ENCODE peak calls at places on chromosome 3, in eight cellular contexts. W is adrenal gland, T is GM12865, V is A549, C is tibial artery, L is fibroblast of the aortic adventitia, B is HCT116, P is foreskin fibroblast. X is an unnamed sample.

GRCh38 chr3:175606650-175607318 is 747.6 kb downstream of the NAALADL2 start:
- DNase-seq in W (no peak), T (no peak), V (no peak), C (no peak), L (no peak), B (no peak), P (no peak), X (no peak)

GRCh38 chr3:26104856-26105255 is 315.0 kb downstream of the OXSM start:
- DNase-seq in W (no peak), T (no peak), V (no peak), C (no peak), L (no peak), B (no peak), P (no peak), X (no peak)

GRCh38 chr3:57896691-57897090 is 111.5 kb upstream of the FLNB start:
- DNase-seq in W (no peak), T (no peak), V (no peak), C (no peak), L (no peak), B (no peak), P (no peak), X (no peak)

GRCh38 chr3:99780749-99781148 is 36.9 kb upstream of the CMSS1 start:
- DNase-seq in W (no peak), T (no peak), V (no peak), C (no peak), L (no peak), B (no peak), P (no peak), X (peak)

GRCh38 chr3:53707222-53707621 is 139.0 kb downstream of the CHDH start:
- DNase-seq in W (no peak), T (no peak), V (no peak), C (no peak), L (no peak), B (no peak), P (no peak), X (no peak)

GRCh38 chr3:20186600-20187004 is 596 bp upstream of the SGO1 start:
- DNase-seq in W (no peak), T (no peak), V (peak), C (no peak), L (no peak), B (no peak), P (no peak), X (peak)

GRCh38 chr3:135103913-135104312 is 308.9 kb downstream of the EPHB1 start:
- DNase-seq in W (no peak), T (no peak), V (no peak), C (no peak), L (peak), B (no peak), P (no peak), X (no peak)

GRCh38 chr3:97530689-97531088 is 233.9 kb upstream of the ARL6 start:
- DNase-seq in W (no peak), T (no peak), V (no peak), C (no peak), L (no peak), B (no peak), P (no peak), X (no peak)

GRCh38 chr3:185852562-185853135 is 27.8 kb upstream of the IGF2BP2 start:
- DNase-seq in W (no peak), T (no peak), V (no peak), C (no peak), L (peak), B (no peak), P (no peak), X (peak)

GRCh38 chr3:98966434-98966833 is 64.9 kb upstream of the DCBLD2 start:
- DNase-seq in W (no peak), T (peak), V (no peak), C (no peak), L (no peak), B (peak), P (no peak), X (no peak)

GRCh38 chr3:100426029-100426682 is 24.8 kb downstream of the LNP1 start:
- DNase-seq in W (no peak), T (no peak), V (no peak), C (no peak), L (peak), B (no peak), P (no peak), X (no peak)

GRCh38 chr3:43286886-43287301 is 554 bp downstream of the SNRK start:
- DNase-seq in W (peak), T (peak), V (peak), C (no peak), L (no peak), B (no peak), P (no peak), X (peak)

GRCh38 chr3:72973786-72974185 is 22.8 kb upstream of the PPP4R2 start:
- DNase-seq in W (no peak), T (no peak), V (no peak), C (no peak), L (no peak), B (no peak), P (no peak), X (no peak)

GRCh38 chr3:5692446-5692845 is 504.9 kb downstream of the EDEM1 start:
- DNase-seq in W (no peak), T (no peak), V (no peak), C (no peak), L (no peak), B (no peak), P (no peak), X (no peak)

GRCh38 chr3:177977381-177978158 is 558.7 kb upstream of the KCNMB2 start:
- DNase-seq in W (no peak), T (no peak), V (peak), C (no peak), L (peak), B (peak), P (peak), X (peak)

GRCh38 chr3:177835917-177836316 is 638.6 kb upstream of the TBL1XR1 start:
- DNase-seq in W (no peak), T (no peak), V (no peak), C (peak), L (peak), B (no peak), P (peak), X (peak)

GRCh38 chr3:169871129-169871886 is 1.6 kb upstream of the LRRC31 start:
- DNase-seq in W (no peak), T (peak), V (no peak), C (no peak), L (no peak), B (no peak), P (no peak), X (no peak)

GRCh38 chr3:20935791-20936190 is 749.8 kb upstream of the SGO1 start:
- DNase-seq in W (no peak), T (no peak), V (no peak), C (no peak), L (no peak), B (no peak), P (no peak), X (peak)

GRCh38 chr3:36846406-36846805 is 82.1 kb upstream of the DCLK3 start:
- DNase-seq in W (no peak), T (no peak), V (no peak), C (no peak), L (no peak), B (no peak), P (no peak), X (no peak)

GRCh38 chr3:197331131-197331530 is 32.7 kb upstream of the DLG1 start:
- DNase-seq in W (no peak), T (peak), V (no peak), C (no peak), L (no peak), B (peak), P (no peak), X (peak)

GRCh38 chr3:117011687-117012250 is 302.2 kb downstream of the TUSC7 start:
- DNase-seq in W (no peak), T (no peak), V (no peak), C (no peak), L (peak), B (no peak), P (no peak), X (no peak)

GRCh38 chr3:175335229-175335628 is 476.1 kb downstream of the NAALADL2 start:
- DNase-seq in W (no peak), T (no peak), V (no peak), C (no peak), L (no peak), B (no peak), P (no peak), X (peak)

GRCh38 chr3:190345027-190345821 is 23.0 kb upstream of the CLDN1 start:
- DNase-seq in W (peak), T (peak), V (peak), C (no peak), L (peak), B (no peak), P (peak), X (peak)

GRCh38 chr3:32203854-32204253 is 34.6 kb upstream of the CMTM8 start:
- DNase-seq in W (no peak), T (no peak), V (no peak), C (no peak), L (peak), B (no peak), P (peak), X (no peak)

GRCh38 chr3:23916886-23917815 is at the start of the genes NKIRAS1 and RPL15:
- DNase-seq in W (peak), T (peak), V (peak), C (peak), L (peak), B (peak), P (peak), X (peak)
- TF ChIP-seq CTCF in W (peak), T (peak), V (no peak), C (peak), L (peak), B (no peak), P (peak), X (peak)

GRCh38 chr3:123314409-123315270 is 112.9 kb downstream of the SEC22A start:
- DNase-seq in W (no peak), T (no peak), V (no peak), C (no peak), L (no peak), B (no peak), P (no peak), X (no peak)

GRCh38 chr3:123311201-123311600 is 109.5 kb downstream of the SEC22A start:
- DNase-seq in W (no peak), T (no peak), V (no peak), C (no peak), L (no peak), B (no peak), P (no peak), X (no peak)

GRCh38 chr3:123315271-123315595 is 113.5 kb downstream of the SEC22A start:
- DNase-seq in W (no peak), T (no peak), V (no peak), C (no peak), L (no peak), B (no peak), P (no peak), X (no peak)

GRCh38 chr3:123312331-123313265 is 110.9 kb downstream of the SEC22A start:
- DNase-seq in W (no peak), T (no peak), V (no peak), C (no peak), L (no peak), B (no peak), P (no peak), X (peak)

DNA sequence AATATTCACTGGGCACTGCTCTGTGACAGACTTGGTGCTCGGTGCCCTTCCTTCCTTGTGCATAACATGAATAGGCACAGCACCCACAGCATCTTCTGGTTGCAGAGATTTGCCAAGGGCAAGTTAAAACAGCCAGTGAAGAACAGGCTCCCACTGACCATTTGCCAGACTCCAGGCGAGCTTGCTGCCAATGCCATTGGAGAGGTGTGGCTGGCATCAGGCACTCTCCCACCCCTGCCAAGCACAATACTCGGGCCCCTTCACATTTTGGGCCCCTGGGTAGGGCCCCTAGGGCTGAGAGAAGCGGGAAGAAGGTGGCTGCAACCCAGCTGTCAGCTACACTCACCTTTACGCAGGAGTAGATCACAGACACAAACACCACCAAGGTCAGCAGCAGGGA is 112.1 kb downstream of the SEC22A start:
- DNase-seq in W (no peak), T (no peak), V (no peak), C (no peak), L (no peak), B (no peak), P (no peak), X (no peak)
- H3K4me3 ChIP-seq in W (no peak), T (no peak), V (no peak), C (no peak), L (no peak), B (no peak), P (no peak), X (no peak)

GRCh38 chr3:144160627-144161026 is 189.0 kb downstream of the DIPK2A start:
- DNase-seq in W (no peak), T (no peak), V (no peak), C (no peak), L (no peak), B (no peak), P (no peak), X (no peak)
- TF ChIP-seq CTCF in W (no peak), T (no peak), V (no peak), C (no peak), L (no peak), B (no peak), P (no peak), X (no peak)

DNA sequence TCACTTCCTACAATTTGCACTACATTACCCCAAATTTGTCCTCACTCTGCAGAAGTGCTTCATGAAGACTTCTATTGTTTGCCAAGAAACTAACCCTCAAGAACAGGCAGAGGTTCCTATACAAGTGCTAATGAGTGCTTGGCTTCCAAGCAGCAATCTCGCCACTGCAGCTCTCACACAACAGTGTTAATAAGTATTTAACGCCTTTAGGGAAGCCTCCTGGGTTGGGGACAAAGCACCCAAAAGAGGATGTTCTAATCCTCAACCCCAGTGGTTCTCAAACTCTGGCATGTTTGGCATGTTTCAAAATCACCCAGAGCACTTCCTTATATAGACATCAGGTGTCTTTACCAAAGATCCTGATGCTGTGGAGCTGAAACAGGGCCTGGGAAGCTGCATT is 64.6 kb downstream of the ZIC4 start:
- DNase-seq in W (no peak), T (no peak), V (no peak), C (no peak), L (no peak), B (no peak), P (no peak), X (no peak)
- H3K4me3 ChIP-seq in W (no peak), T (no peak), V (no peak), C (no peak), L (no peak), B (no peak), P (no peak), X (no peak)

DNA sequence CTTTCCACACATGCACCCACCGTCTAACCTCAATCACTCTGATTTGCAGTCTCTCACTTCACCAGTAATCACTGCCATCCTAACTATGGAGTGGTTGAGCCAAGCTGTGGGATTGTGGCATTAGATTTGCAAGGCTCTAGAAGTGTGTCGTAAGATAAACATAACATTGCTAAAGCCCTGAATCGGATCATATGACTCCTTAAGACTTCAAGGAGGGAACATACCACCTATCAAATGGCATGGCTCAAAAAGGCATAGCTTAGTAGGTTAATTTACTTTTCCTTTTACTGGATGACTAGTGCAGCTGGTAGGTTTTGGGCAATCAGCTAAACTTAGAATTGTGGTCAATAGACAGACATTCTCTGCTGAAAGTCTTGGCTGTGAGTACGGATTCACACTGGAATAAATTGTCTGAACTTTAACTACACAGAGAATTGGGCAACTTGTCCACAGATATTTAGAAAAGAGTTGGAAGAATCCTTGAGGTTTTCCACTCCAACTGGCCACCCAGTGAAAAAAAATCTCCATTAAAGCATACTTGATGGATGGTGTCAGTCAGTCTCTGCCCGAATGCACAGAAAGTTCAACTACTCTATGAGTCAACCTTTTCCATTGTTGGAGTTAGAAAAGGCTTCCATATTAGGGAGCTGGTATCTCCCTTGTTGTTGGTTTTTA is 476.7 kb upstream of the CBLB start:
- DNase-seq in W (no peak), T (no peak), V (peak), C (no peak), L (peak), B (no peak), P (peak), X (peak)
- TF ChIP-seq CTCF in W (no peak), T (no peak), V (no peak), C (no peak), L (no peak), B (no peak), P (no peak), X (peak)

GRCh38 chr3:44761347-44762169 is at the start of the genes KIAA1143 and KIF15:
- DNase-seq in W (peak), T (peak), V (peak), C (peak), L (peak), B (peak), P (peak), X (peak)

GRCh38 chr3:44764248-44764647 is 2.7 kb downstream of the KIF15 start:
- DNase-seq in W (no peak), T (no peak), V (no peak), C (no peak), L (no peak), B (no peak), P (no peak), X (no peak)

GRCh38 chr3:44762170-44762677 is 630 bp downstream of the KIF15 start:
- DNase-seq in W (no peak), T (peak), V (no peak), C (no peak), L (peak), B (no peak), P (peak), X (peak)

GRCh38 chr3:44762690-44763089 is 1.1 kb downstream of the KIF15 start:
- DNase-seq in W (no peak), T (no peak), V (no peak), C (no peak), L (no peak), B (no peak), P (no peak), X (no peak)
- H3K4me3 ChIP-seq in W (no peak), T (peak), V (peak), C (no peak), L (peak), B (peak), P (peak), X (peak)

GRCh38 chr3:157125101-157125500 is 34.8 kb downstream of the CCNL1 start:
- DNase-seq in W (no peak), T (no peak), V (no peak), C (no peak), L (no peak), B (no peak), P (no peak), X (no peak)
- TF ChIP-seq CTCF in W (no peak), T (no peak), V (no peak), C (no peak), L (no peak), B (no peak), P (no peak), X (no peak)

DNA sequence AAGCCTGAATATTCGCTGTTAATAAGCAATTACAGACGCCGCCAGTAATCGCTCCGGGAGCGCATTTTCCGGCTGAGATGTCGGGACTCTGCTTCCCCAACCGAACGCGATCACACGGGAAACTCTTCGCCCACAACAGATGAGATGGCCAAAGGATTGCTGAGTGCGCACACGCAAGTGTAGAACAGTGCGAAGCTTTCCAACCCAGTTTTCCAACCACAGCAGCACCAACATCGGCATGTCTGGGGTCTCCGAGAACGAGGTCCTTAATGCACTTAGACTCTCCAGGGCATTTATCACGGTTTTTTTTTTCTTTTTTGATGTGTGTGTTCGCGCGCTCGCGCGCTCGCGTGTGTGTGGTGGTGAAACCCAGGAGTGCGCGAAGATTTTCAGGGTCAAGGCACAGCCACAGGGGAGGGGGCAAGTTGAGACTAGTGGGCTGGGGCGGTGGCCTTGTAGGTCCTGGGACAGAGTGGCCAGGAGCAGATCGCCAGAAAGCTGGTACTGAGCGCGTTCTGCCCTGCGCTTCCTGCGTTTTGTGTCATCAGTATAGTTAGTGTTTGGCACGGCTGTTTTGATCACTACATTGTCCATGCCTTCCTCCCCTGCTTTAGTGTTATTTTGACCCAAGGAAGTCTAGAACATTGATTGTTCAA is 1.8 kb upstream of the EOMES start:
- DNase-seq in W (no peak), T (no peak), V (no peak), C (no peak), L (no peak), B (no peak), P (no peak), X (no peak)
- H3K4me3 ChIP-seq in W (no peak), T (no peak), V (no peak), C (no peak), L (peak), B (no peak), P (no peak), X (peak)